ENCODE peak calls at places on chromosome 1, in ten cellular contexts. B, J, K, A, D, V, Q, E, G and W are unnamed samples.

GRCh38 chr1:175146535-175147213 is 45.9 kb downstream of the KIAA0040 start:
- DNase-seq in B (peak; percentile 48), J (peak; percentile 67), K (peak; percentile 28), A (peak; percentile 34), D (no peak), V (peak; percentile 82), Q (peak; percentile 74), E (peak; percentile 31), G (peak; percentile 69), W (no peak)

GRCh38 chr1:44212355-44213221 is 683 bp upstream of the DMAP1 start:
- DNase-seq in B (no peak), J (no peak), K (no peak), A (no peak), D (no peak), V (no peak), Q (no peak), E (no peak), G (no peak), W (no peak)

GRCh38 chr1:11394592-11395229 is 84.2 kb upstream of the DISP3 start:
- DNase-seq in B (no peak), J (no peak), K (no peak), A (no peak), D (no peak), V (no peak), Q (no peak), E (no peak), G (no peak), W (no peak)

GRCh38 chr1:150165622-150166612 is 16.2 kb downstream of the PLEKHO1 start:
- DNase-seq in B (peak; percentile 61), J (peak; percentile 39), K (peak; percentile 55), A (peak; percentile 67), D (no peak), V (no peak), Q (peak; percentile 74), E (peak; percentile 39), G (no peak), W (no peak)

GRCh38 chr1:201556841-201557571 is 18.1 kb downstream of the NAV1 start:
- DNase-seq in B (peak; percentile 82), J (no peak), K (peak; percentile 69), A (peak; percentile 46), D (no peak), V (no peak), Q (no peak), E (no peak), G (no peak), W (no peak)

GRCh38 chr1:10909697-10910489 is 102.6 kb upstream of the TARDBP start:
- DNase-seq in B (peak; percentile 17), J (peak; percentile 35), K (no peak), A (no peak), D (no peak), V (peak; percentile 80), Q (peak; percentile 62), E (peak; percentile 28), G (peak; percentile 58), W (no peak)

GRCh38 chr1:40312238-40313205 is 4.6 kb downstream of the COL9A2 start:
- DNase-seq in B (no peak), J (peak; percentile 45), K (no peak), A (no peak), D (no peak), V (no peak), Q (peak; percentile 28), E (peak; percentile 20), G (no peak), W (no peak)

GRCh38 chr1:87200875-87201638 is 127.6 kb upstream of the LMO4 start:
- DNase-seq in B (no peak), J (no peak), K (no peak), A (no peak), D (no peak), V (no peak), Q (no peak), E (no peak), G (no peak), W (no peak)

GRCh38 chr1:32388641-32389040 is 5.6 kb downstream of the BSDC1 start:
- DNase-seq in B (no peak), J (no peak), K (no peak), A (no peak), D (no peak), V (no peak), Q (no peak), E (no peak), G (no peak), W (no peak)

GRCh38 chr1:26391450-26391849 is 18.9 kb upstream of the ZNF683 start:
- DNase-seq in B (peak; percentile 70), J (no peak), K (peak; percentile 59), A (peak; percentile 70), D (peak; percentile 33), V (no peak), Q (peak; percentile 78), E (peak; percentile 52), G (no peak), W (no peak)

GRCh38 chr1:29639741-29640427 is 403.6 kb downstream of the PTPRU start:
- DNase-seq in B (peak; percentile 6), J (no peak), K (peak; percentile 67), A (peak; percentile 22), D (peak; percentile 10), V (no peak), Q (peak; percentile 54), E (no peak), G (no peak), W (peak; percentile 95)

GRCh38 chr1:156157506-156157905 is 4.1 kb downstream of the SEMA4A start:
- DNase-seq in B (no peak), J (no peak), K (no peak), A (no peak), D (no peak), V (no peak), Q (no peak), E (no peak), G (no peak), W (no peak)

GRCh38 chr1:234918216-234918841 is 210.3 kb downstream of the TOMM20 start:
- DNase-seq in B (no peak), J (peak; percentile 38), K (no peak), A (no peak), D (no peak), V (no peak), Q (no peak), E (no peak), G (peak; percentile 47), W (no peak)

GRCh38 chr1:246681822-246682221 is 42.4 kb upstream of the SCCPDH start:
- DNase-seq in B (peak; percentile 25), J (peak; percentile 75), K (no peak), A (peak; percentile 31), D (no peak), V (peak; percentile 74), Q (no peak), E (no peak), G (no peak), W (no peak)

DNA sequence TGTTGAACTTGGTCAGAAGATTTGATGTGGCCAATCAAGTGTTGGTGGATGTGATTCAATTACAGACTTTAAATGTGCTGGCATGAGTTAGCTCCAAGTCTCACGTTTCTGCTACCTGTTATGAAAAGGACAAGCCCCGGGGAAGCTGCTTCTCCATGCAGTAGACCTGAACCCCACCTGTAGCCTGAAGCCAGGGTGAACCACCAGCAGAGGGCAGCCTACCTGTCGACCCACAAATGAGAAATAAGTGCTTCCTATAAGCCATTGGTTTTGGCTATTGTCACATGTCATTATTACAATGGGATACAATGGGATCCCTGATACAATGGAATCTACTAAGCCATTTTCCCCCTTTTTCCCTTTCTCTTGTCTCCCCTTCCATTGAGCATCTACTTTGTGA is 230.2 kb downstream of the PRDM2 start:
- DNase-seq in B (no peak), J (no peak), K (no peak), A (no peak), D (no peak), V (no peak), Q (peak; percentile 31), E (peak; percentile 9), G (no peak), W (no peak)
- TF ChIP-seq CTCF in B (peak; percentile 41), J (no peak), K (no peak), A (no peak), D (peak; percentile 8), V (no peak), Q (peak; percentile 25), E (peak; percentile 46), G (no peak), W (peak; percentile 11)

DNA sequence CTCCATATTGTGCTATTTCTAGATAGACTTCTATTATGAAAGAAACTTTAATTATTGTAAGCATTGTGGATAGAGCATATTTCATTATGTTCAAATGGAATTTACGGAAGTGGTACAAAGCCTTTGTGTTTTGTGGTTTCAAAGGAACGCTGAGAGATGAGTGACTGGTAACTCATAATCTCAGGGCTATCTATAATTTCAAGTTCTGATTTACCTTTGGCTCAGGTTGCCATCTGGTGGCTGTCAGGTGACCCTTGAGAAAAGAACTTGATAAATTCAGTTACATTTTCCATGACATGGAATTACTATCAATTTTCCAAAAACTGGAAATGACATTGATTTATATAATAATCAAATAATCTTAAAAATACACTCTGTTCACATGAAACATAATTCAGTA is 12.2 kb downstream of the NTNG1 start:
- DNase-seq in B (no peak), J (no peak), K (no peak), A (no peak), D (no peak), V (no peak), Q (peak; percentile 41), E (peak; percentile 2), G (no peak), W (no peak)
- TF ChIP-seq CTCF in B (no peak), J (no peak), K (no peak), A (no peak), D (no peak), V (no peak), Q (peak; percentile 48), E (no peak), G (no peak), W (peak; percentile 41)

GRCh38 chr1:99642053-99642452 is 3.9 kb upstream of the PALMD start:
- DNase-seq in B (no peak), J (no peak), K (no peak), A (no peak), D (no peak), V (no peak), Q (no peak), E (no peak), G (no peak), W (no peak)
- TF ChIP-seq CTCF in B (no peak), J (no peak), K (no peak), A (no peak), D (no peak), V (no peak), Q (no peak), E (no peak), G (no peak), W (no peak)

GRCh38 chr1:180626711-180627110 is 5.1 kb upstream of the XPR1 start:
- DNase-seq in B (no peak), J (no peak), K (no peak), A (no peak), D (no peak), V (no peak), Q (no peak), E (no peak), G (no peak), W (no peak)

GRCh38 chr1:180627411-180627810 is 4.4 kb upstream of the XPR1 start:
- DNase-seq in B (peak; percentile 52), J (no peak), K (peak; percentile 63), A (no peak), D (no peak), V (no peak), Q (no peak), E (no peak), G (no peak), W (no peak)

GRCh38 chr1:180622658-180623508 is 8.9 kb upstream of the XPR1 start:
- DNase-seq in B (no peak), J (no peak), K (no peak), A (no peak), D (no peak), V (no peak), Q (no peak), E (no peak), G (no peak), W (no peak)

GRCh38 chr1:180628646-180629045 is 3.2 kb upstream of the XPR1 start:
- DNase-seq in B (no peak), J (no peak), K (no peak), A (no peak), D (no peak), V (no peak), Q (no peak), E (no peak), G (no peak), W (no peak)

GRCh38 chr1:180623579-180624347 is 8.1 kb upstream of the XPR1 start:
- DNase-seq in B (peak; percentile 41), J (no peak), K (peak; percentile 58), A (peak; percentile 54), D (no peak), V (no peak), Q (peak; percentile 28), E (no peak), G (no peak), W (no peak)
- TF ChIP-seq CTCF in B (peak; percentile 45), J (peak; percentile 33), K (peak; percentile 51), A (peak; percentile 57), D (peak; percentile 37), V (peak; percentile 16), Q (no peak), E (no peak), G (no peak), W (peak; percentile 28)